ENCODE peak calls at places on chromosomes 13 and 19, in ten cellular contexts. H is KBM-7; F is GM13977; U is stimulated activated CD4-positive, alpha-beta T cell treated with anti-CD3 and anti-CD28 coated beads, TNF-alpha, amount 100 ng/mL, for 48 hours; O is heart left ventricle; J is neural crest cell; L is SK-N-SH; S is activated gamma-delta T cell treated with Interleukin-2 at 50 U/mL for 16 hours; I is substantia nigra; G is NCI-H774. X is an unnamed sample.

GRCh38 chr13:40600145-40600751 is 66.2 kb downstream of the FOXO1 start:
- DNase-seq in H (no peak), F (no peak), U (no peak), O (no peak), J (no peak), L (no peak), S (peak; percentile 9), I (no peak), G (no peak), X (no peak)

GRCh38 chr19:43501661-43502418 is 2.7 kb downstream of the PHLDB3 start:
- DNase-seq in H (no peak), F (no peak), U (no peak), O (no peak), J (no peak), L (no peak), S (no peak), I (no peak), G (no peak), X (no peak)

GRCh38 chr13:77360032-77360431 is 33.1 kb upstream of the MYCBP2 start:
- DNase-seq in H (no peak), F (no peak), U (no peak), O (no peak), J (no peak), L (no peak), S (no peak), I (no peak), G (no peak), X (no peak)

GRCh38 chr13:111916201-111916600 is 150.7 kb upstream of the SOX1 start:
- DNase-seq in H (no peak), F (no peak), U (no peak), O (no peak), J (no peak), L (no peak), S (no peak), I (no peak), G (no peak), X (no peak)

GRCh38 chr19:37698216-37698615 is 21.3 kb downstream of the ZNF607 start:
- DNase-seq in H (no peak), F (no peak), U (no peak), O (no peak), J (no peak), L (no peak), S (no peak), I (no peak), G (no peak), X (peak; percentile 5)

GRCh38 chr13:106738279-106738678 is 170.3 kb upstream of the ARGLU1 start:
- DNase-seq in H (no peak), F (no peak), U (no peak), O (no peak), J (no peak), L (no peak), S (no peak), I (no peak), G (no peak), X (no peak)

GRCh38 chr19:33514885-33515485 is 6.6 kb downstream of the PEPD start:
- DNase-seq in H (no peak), F (no peak), U (no peak), O (peak; percentile 73), J (no peak), L (no peak), S (no peak), I (no peak), G (no peak), X (no peak)

GRCh38 chr19:50639121-50640112 is at the start of gene SYT3:
- DNase-seq in H (peak; percentile 14), F (peak; percentile 85), U (no peak), O (no peak), J (peak; percentile 57), L (peak; percentile 95), S (peak; percentile 13), I (no peak), G (no peak), X (peak; percentile 56)

GRCh38 chr13:45482571-45483173 is 17.9 kb downstream of the COG3 start:
- DNase-seq in H (no peak), F (no peak), U (no peak), O (no peak), J (no peak), L (no peak), S (no peak), I (no peak), G (no peak), X (peak; percentile 63)

X was measured in iris pigment epithelial cell.